ENCODE peak calls at places on chromosomes 1 and 21, in five cellular contexts. K is HepG2, H is HCT116, J is GM12878, V is K562. G is an unnamed sample.

GRCh38 chr1:211118407-211119102 is 15.4 kb downstream of the KCNH1 start:
- DNase-seq in K (no peak), H (no peak), J (no peak), V (no peak), G (no peak)

GRCh38 chr1:185464788-185465187 is 147.7 kb upstream of the IVNS1ABP start:
- DNase-seq in K (no peak), H (no peak), J (no peak), V (no peak), G (no peak)

GRCh38 chr1:31593770-31594632 is 17.7 kb downstream of the TINAGL1 start:
- DNase-seq in K (peak), H (peak), J (peak), V (peak), G (peak)

GRCh38 chr1:31712625-31713024 is 8.8 kb upstream of the COL16A1 start:
- DNase-seq in K (no peak), H (no peak), J (no peak), V (no peak), G (no peak)

GRCh38 chr1:173954179-173954578 is 37.1 kb upstream of the SERPINC1 start:
- DNase-seq in K (no peak), H (no peak), J (no peak), V (no peak), G (no peak)

GRCh38 chr1:75342799-75343198 is 208.6 kb downstream of the LHX8 start:
- DNase-seq in K (no peak), H (no peak), J (no peak), V (no peak), G (no peak)

GRCh38 chr1:99268021-99268420 is 3.7 kb downstream of the PLPPR4 start:
- DNase-seq in K (no peak), H (no peak), J (no peak), V (no peak), G (no peak)

GRCh38 chr1:153945795-153946621 is 510 bp downstream of the DENND4B start:
- DNase-seq in K (no peak), H (no peak), J (peak), V (peak), G (peak)

GRCh38 chr1:172863031-172863430 is 187.7 kb downstream of the TNFSF18 start:
- DNase-seq in K (no peak), H (no peak), J (no peak), V (no peak), G (no peak)

GRCh38 chr1:183822081-183822611 is 17.2 kb downstream of the RGL1 start:
- DNase-seq in K (no peak), H (no peak), J (no peak), V (no peak), G (no peak)

GRCh38 chr1:52929019-52929418 is 1.9 kb downstream of the SCP2 start:
- DNase-seq in K (no peak), H (no peak), J (no peak), V (no peak), G (no peak)

GRCh38 chr1:27097484-27097917 is 57.4 kb downstream of the SLC9A1 start:
- DNase-seq in K (peak), H (peak), J (no peak), V (peak), G (peak)

GRCh38 chr1:163399976-163400375 is 78.2 kb downstream of the NUF2 start:
- DNase-seq in K (no peak), H (no peak), J (no peak), V (no peak), G (no peak)

GRCh38 chr1:119147626-119148180 is 7.2 kb upstream of the WARS2 start:
- DNase-seq in K (no peak), H (no peak), J (no peak), V (no peak), G (no peak)

GRCh38 chr1:39115271-39116110 is 89.0 kb upstream of the MACF1 start:
- DNase-seq in K (no peak), H (no peak), J (no peak), V (peak), G (no peak)

GRCh38 chr21:16420086-16420724 is 690.4 kb downstream of the USP25 start:
- DNase-seq in K (peak), H (no peak), J (no peak), V (no peak), G (peak)

GRCh38 chr1:174039069-174039468 is 16.9 kb upstream of the RC3H1 start:
- DNase-seq in K (no peak), H (no peak), J (no peak), V (no peak), G (no peak)

GRCh38 chr1:156807627-156808026 is 9.0 kb downstream of the SH2D2A start:
- DNase-seq in K (no peak), H (no peak), J (no peak), V (no peak), G (no peak)

GRCh38 chr1:247228133-247228532 is 27.7 kb upstream of the VN1R5 start:
- DNase-seq in K (no peak), H (no peak), J (no peak), V (peak), G (no peak)

GRCh38 chr1:7315946-7316345 is 455.1 kb upstream of the VAMP3 start:
- DNase-seq in K (no peak), H (no peak), J (no peak), V (no peak), G (no peak)

GRCh38 chr1:46530791-46531409 is 20.5 kb downstream of the KNCN start:
- DNase-seq in K (no peak), H (no peak), J (no peak), V (no peak), G (no peak)

GRCh38 chr21:30083120-30083945 is 83.3 kb downstream of the CLDN17 start:
- DNase-seq in K (no peak), H (no peak), J (no peak), V (no peak), G (no peak)

GRCh38 chr1:245996806-245997205 is 510.3 kb downstream of the SMYD3 start:
- DNase-seq in K (no peak), H (no peak), J (no peak), V (no peak), G (no peak)

GRCh38 chr1:208101661-208102431 is 142.3 kb downstream of the PLXNA2 start:
- DNase-seq in K (peak), H (no peak), J (no peak), V (no peak), G (no peak)

GRCh38 chr1:93441589-93441988 is 6.3 kb upstream of the FNBP1L start:
- DNase-seq in K (no peak), H (no peak), J (no peak), V (no peak), G (no peak)

GRCh38 chr21:38297193-38297592 is 40.4 kb downstream of the KCNJ15 start:
- DNase-seq in K (no peak), H (no peak), J (no peak), V (no peak), G (no peak)

GRCh38 chr1:85992756-85993155 is 163.8 kb downstream of the COL24A1 start:
- DNase-seq in K (no peak), H (no peak), J (no peak), V (no peak), G (no peak)

GRCh38 chr1:167562697-167563096 is 9.1 kb upstream of the CREG1 start:
- DNase-seq in K (no peak), H (no peak), J (no peak), V (no peak), G (no peak)

GRCh38 chr1:17423781-17424245 is 15.7 kb downstream of the RCC2 start:
- DNase-seq in K (no peak), H (no peak), J (no peak), V (no peak), G (no peak)

GRCh38 chr1:239387304-239388231 is 1.2 kb downstream of the CHRM3 start:
- DNase-seq in K (no peak), H (no peak), J (no peak), V (no peak), G (peak)

GRCh38 chr21:35256468-35256988 is 207.4 kb upstream of the RUNX1 start:
- DNase-seq in K (peak), H (peak), J (no peak), V (peak), G (peak)

GRCh38 chr1:78472851-78473496 is 17.8 kb upstream of the PTGFR start:
- DNase-seq in K (no peak), H (no peak), J (no peak), V (no peak), G (no peak)

GRCh38 chr1:241219449-241219848 is 137.6 kb downstream of the RGS7 start:
- DNase-seq in K (no peak), H (no peak), J (no peak), V (no peak), G (no peak)
- TF ChIP-seq ZBTB33 in K (no peak), H (no peak), J (no peak), V (no peak), G (no peak)

DNA sequence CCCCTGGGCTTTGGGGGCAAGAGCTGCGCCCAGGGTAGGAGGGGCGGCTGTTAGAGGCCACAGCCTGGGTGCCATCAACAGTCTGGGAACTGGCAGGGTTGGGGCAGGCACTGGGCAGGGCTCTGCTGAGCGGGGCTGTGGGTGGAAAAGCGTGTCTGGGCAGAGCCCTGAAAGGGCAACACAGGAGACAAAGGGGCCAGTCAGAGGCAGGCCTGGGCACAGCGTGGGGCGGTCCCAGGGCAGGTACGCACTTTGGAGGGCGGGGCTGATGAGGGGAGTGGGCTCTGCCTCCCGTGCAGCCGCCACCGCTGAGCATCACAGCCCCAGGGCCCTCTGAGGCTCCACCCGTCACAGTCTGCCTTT is 13.9 kb downstream of the CELSR2 start:
- DNase-seq in K (no peak), H (no peak), J (no peak), V (no peak), G (no peak)
- TF ChIP-seq ZBTB33 in K (no peak), H (no peak), J (no peak), V (no peak), G (no peak)

GRCh38 chr21:27802816-27803475 is 836.1 kb upstream of the ADAMTS5 start:
- DNase-seq in K (no peak), H (no peak), J (no peak), V (peak), G (peak)
- TF ChIP-seq ZBTB33 in K (no peak), H (no peak), J (no peak), V (no peak), G (no peak)

GRCh38 chr1:229377429-229377828 is 34.6 kb upstream of the CCSAP start:
- DNase-seq in K (no peak), H (no peak), J (no peak), V (no peak), G (no peak)

GRCh38 chr1:229376521-229376920 is 33.7 kb upstream of the CCSAP start:
- DNase-seq in K (no peak), H (no peak), J (no peak), V (no peak), G (no peak)

GRCh38 chr1:229379901-229380300 is 37.1 kb upstream of the CCSAP start:
- DNase-seq in K (no peak), H (no peak), J (no peak), V (no peak), G (no peak)

GRCh38 chr1:229380514-229381160 is 37.8 kb upstream of the CCSAP start:
- DNase-seq in K (no peak), H (no peak), J (no peak), V (no peak), G (no peak)

GRCh38 chr1:229378586-229379442 is 36.0 kb upstream of the CCSAP start:
- DNase-seq in K (no peak), H (no peak), J (no peak), V (peak), G (no peak)
- TF ChIP-seq ZBTB33 in K (no peak), H (no peak), J (no peak), V (no peak), G (no peak)

DNA sequence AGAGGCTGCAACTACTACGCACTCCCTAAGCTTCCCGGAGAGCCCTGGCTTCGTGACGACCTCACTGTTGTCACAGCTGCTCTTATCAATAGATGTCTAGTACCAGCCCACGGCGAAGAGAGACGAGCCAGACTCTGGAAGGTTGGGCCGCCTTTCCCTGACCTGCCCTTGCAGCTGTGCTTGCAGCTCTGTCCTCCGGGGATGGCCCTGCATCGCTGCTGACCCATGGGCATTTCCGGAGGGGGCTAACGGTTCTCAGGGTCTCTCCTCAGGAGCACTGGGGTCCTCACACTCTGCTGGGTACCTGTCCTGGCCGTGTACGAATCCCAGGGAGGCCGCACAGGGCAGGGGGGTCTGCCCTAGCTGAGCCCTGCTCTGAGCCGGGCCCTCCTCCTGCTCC is 93.8 kb upstream of the COL6A1 start:
- DNase-seq in K (no peak), H (no peak), J (no peak), V (no peak), G (peak)
- TF ChIP-seq ZBTB33 in K (no peak), H (no peak), J (no peak), V (no peak), G (no peak)

GRCh38 chr21:42732033-42732410 is 78.6 kb downstream of the PDE9A start:
- DNase-seq in K (no peak), H (no peak), J (no peak), V (no peak), G (no peak)
- TF ChIP-seq ZBTB33 in K (no peak), H (no peak), J (no peak), V (no peak), G (no peak)

GRCh38 chr1:88079036-88079435 is 605.0 kb upstream of the PKN2 start:
- DNase-seq in K (peak), H (peak), J (no peak), V (no peak), G (peak)
- TF ChIP-seq ZBTB33 in K (no peak), H (no peak), J (no peak), V (no peak), G (no peak)

GRCh38 chr1:11207898-11208611 is 18.9 kb downstream of the ANGPTL7 start:
- DNase-seq in K (no peak), H (no peak), J (no peak), V (no peak), G (no peak)
- TF ChIP-seq ZBTB33 in K (no peak), H (no peak), J (no peak), V (no peak), G (no peak)

GRCh38 chr1:159012495-159012894 is 2.8 kb downstream of the IFI16 start:
- DNase-seq in K (no peak), H (no peak), J (peak), V (no peak), G (no peak)
- TF ChIP-seq ZBTB33 in K (no peak), H (no peak), J (no peak), V (no peak), G (no peak)

G was measured in SK-N-SH.